ENCODE peak calls at places on chromosomes 1 and 21, in four cellular contexts. K is HuH-7.5; A is CD8-positive, alpha-beta T cell; U is stimulated activated naive CD4-positive, alpha-beta T cell treated with Interleukin-2 at 50 U/mL for 16 hours. F is an unnamed sample.

GRCh38 chr1:71464016-71464415 is 383.2 kb upstream of the ZRANB2 start:
- DNase-seq in A (no peak), U (no peak), K (no peak), F (no peak)

GRCh38 chr21:45865106-45865835 is 116.3 kb upstream of the COL6A1 start:
- DNase-seq in A (no peak), K (no peak), U (no peak), F (no peak)

GRCh38 chr1:36973056-36973455 is 61.3 kb downstream of the GRIK3 start:
- DNase-seq in U (no peak), K (no peak), A (no peak), F (no peak)

GRCh38 chr1:210558302-210558701 is 229.6 kb downstream of the HHAT start:
- DNase-seq in U (no peak), K (no peak), A (no peak), F (no peak)

GRCh38 chr1:154423303-154423987 is 18.3 kb downstream of the IL6R start:
- DNase-seq in U (peak), A (no peak), K (no peak), F (peak)

GRCh38 chr1:88800382-88801051 is 90.8 kb downstream of the GTF2B start:
- DNase-seq in K (peak), U (peak), A (no peak), F (peak)

GRCh38 chr1:222084996-222085395 is 343.1 kb upstream of the DUSP10 start:
- DNase-seq in U (no peak), K (no peak), A (no peak), F (no peak)

GRCh38 chr1:85584923-85585322 is 4.4 kb downstream of the CCN1 start:
- DNase-seq in A (no peak), K (no peak), U (no peak), F (no peak)

GRCh38 chr1:164636744-164637143 is 77.8 kb downstream of the PBX1 start:
- DNase-seq in U (no peak), K (no peak), A (no peak), F (no peak)

GRCh38 chr1:26730695-26731094 is 34.9 kb downstream of the ARID1A start:
- DNase-seq in K (no peak), U (no peak), A (no peak), F (no peak)

GRCh38 chr1:87956072-87956471 is 627.4 kb downstream of the LMO4 start:
- DNase-seq in K (no peak), A (no peak), U (no peak), F (no peak)

GRCh38 chr1:115906627-115907026 is 65.7 kb upstream of the NHLH2 start:
- DNase-seq in U (no peak), A (no peak), K (no peak), F (no peak)

GRCh38 chr1:117389284-117389683 is 22.0 kb downstream of the MAN1A2 start:
- DNase-seq in K (no peak), U (no peak), A (no peak), F (no peak)

GRCh38 chr1:1618396-1619068 is 3.2 kb downstream of the MIB2 start:
- DNase-seq in K (no peak), U (no peak), A (no peak), F (no peak)

GRCh38 chr1:10272274-10272673 is 61.9 kb downstream of the KIF1B start:
- DNase-seq in U (no peak), K (no peak), A (no peak), F (no peak)

GRCh38 chr1:161258439-161259386 is at the start of gene PCP4L1:
- DNase-seq in K (no peak), U (no peak), A (no peak), F (peak)

GRCh38 chr1:151584278-151584677 is 27.6 kb upstream of the SNX27 start:
- DNase-seq in U (no peak), K (no peak), A (no peak), F (no peak)

GRCh38 chr1:51671527-51672325 is 54.8 kb downstream of the OSBPL9 start:
- DNase-seq in U (no peak), K (no peak), A (no peak), F (no peak)

GRCh38 chr1:53077599-53077965 is 15.6 kb downstream of the PODN start:
- DNase-seq in K (no peak), A (no peak), U (no peak), F (no peak)

GRCh38 chr1:211634461-211634860 is 41.0 kb downstream of the NEK2 start:
- DNase-seq in K (no peak), U (no peak), A (no peak), F (no peak)

GRCh38 chr1:86156571-86157455 is at the start of gene COL24A1:
- DNase-seq in A (no peak), K (no peak), U (no peak), F (peak)

GRCh38 chr1:223771469-223771813 is 59.1 kb downstream of the CAPN2 start:
- DNase-seq in K (no peak), U (no peak), A (no peak), F (no peak)

GRCh38 chr1:7511381-7511780 is 259.7 kb upstream of the VAMP3 start:
- DNase-seq in A (no peak), U (no peak), K (no peak), F (no peak)

GRCh38 chr1:1892079-1892762 is 1.3 kb upstream of the GNB1 start:
- DNase-seq in A (no peak), K (no peak), U (no peak), F (no peak)

GRCh38 chr1:153795934-153796785 is 21.0 kb downstream of the SLC27A3 start:
- DNase-seq in A (no peak), U (no peak), K (no peak), F (no peak)

GRCh38 chr1:30842698-30843354 is 65.7 kb downstream of the SDC3 start:
- DNase-seq in U (no peak), K (no peak), A (no peak), F (no peak)

GRCh38 chr1:14367444-14367843 is 231.0 kb upstream of the KAZN start:
- DNase-seq in K (no peak), A (no peak), U (no peak), F (no peak)

GRCh38 chr1:219858980-219859379 is 69.4 kb downstream of the SLC30A10 start:
- DNase-seq in A (no peak), K (no peak), U (no peak), F (no peak)

GRCh38 chr1:118947003-118947765 is 41.0 kb downstream of the TBX15 start:
- DNase-seq in U (no peak), A (no peak), K (no peak), F (no peak)

GRCh38 chr1:229381234-229381633 is 38.4 kb upstream of the CCSAP start:
- DNase-seq in A (no peak), K (no peak), U (no peak), F (peak)

GRCh38 chr1:1326075-1326605 is 1.5 kb downstream of the CPTP start:
- DNase-seq in K (no peak), A (no peak), U (no peak), F (no peak)